ENCODE peak calls at places on chromosomes 3 and 15, in eight cellular contexts. O is fibroblast of gingiva; X is NCI-H1694; K is neuronal stem cell; C is stimulated activated naive CD8-positive, alpha-beta T cell treated with anti-CD3 and anti-CD28 coated beads, Interleukin-15, amount 100 ng/mL, for 72 hours; B is pons; A is stimulated activated CD4-positive, alpha-beta T cell treated with anti-CD3 and anti-CD28 coated beads, TNF-alpha, amount 100 ng/mL, for 24 hours; T is NCI-H1092 treated with DMSO at 0.1 percent for 48 hours. E is an unnamed sample.

GRCh38 chr3:37671000-37671483 is 190.6 kb upstream of the CTDSPL start:
- DNase-seq in O (no peak), X (no peak), K (no peak), C (no peak), B (no peak), A (no peak), T (no peak), E (no peak)

GRCh38 chr3:143975549-143976152 is 4.0 kb downstream of the DIPK2A start:
- DNase-seq in O (peak; percentile 71), X (peak; percentile 55), K (peak; percentile 12), C (no peak), B (peak; percentile 95), A (no peak), T (no peak), E (peak; percentile 74)

GRCh38 chr3:71244153-71245051 is 339.1 kb downstream of the FOXP1 start:
- DNase-seq in O (no peak), X (no peak), K (no peak), C (no peak), B (no peak), A (no peak), T (no peak), E (no peak)

GRCh38 chr3:38648659-38649499 is 608 bp downstream of the SCN5A start:
- DNase-seq in O (no peak), X (no peak), K (no peak), C (no peak), B (no peak), A (no peak), T (no peak), E (no peak)

GRCh38 chr3:71991681-71992080 is 206.7 kb upstream of the PROK2 start:
- DNase-seq in O (no peak), X (no peak), K (no peak), C (no peak), B (no peak), A (no peak), T (no peak), E (no peak)

GRCh38 chr15:34275154-34275553 is 50.3 kb downstream of the EMC4 start:
- DNase-seq in O (no peak), X (no peak), K (no peak), C (no peak), B (no peak), A (no peak), T (no peak), E (no peak)

GRCh38 chr15:80174017-80174746 is 21.4 kb downstream of the FAH start:
- DNase-seq in O (peak; percentile 90), X (no peak), K (no peak), C (no peak), B (no peak), A (no peak), T (no peak), E (no peak)

GRCh38 chr3:52704611-52705437 is 767 bp downstream of the GLT8D1 start:
- DNase-seq in O (peak; percentile 42), X (no peak), K (no peak), C (peak; percentile 26), B (no peak), A (no peak), T (no peak), E (no peak)

GRCh38 chr3:70233112-70233511 is 79.3 kb downstream of the MDFIC2 start:
- DNase-seq in O (no peak), X (no peak), K (no peak), C (no peak), B (no peak), A (no peak), T (no peak), E (no peak)

GRCh38 chr3:123658118-123658859 is 73.4 kb upstream of the HACD2 start:
- DNase-seq in O (peak; percentile 87), X (no peak), K (no peak), C (no peak), B (peak; percentile 50), A (no peak), T (peak; percentile 87), E (no peak)

GRCh38 chr15:43186003-43186353 is 775 bp downstream of the CCNDBP1 start:
- DNase-seq in O (no peak), X (no peak), K (no peak), C (no peak), B (no peak), A (no peak), T (no peak), E (no peak)

GRCh38 chr3:190064112-190064511 is 56.6 kb downstream of the P3H2 start:
- DNase-seq in O (peak; percentile 80), X (no peak), K (no peak), C (no peak), B (no peak), A (no peak), T (no peak), E (no peak)

GRCh38 chr15:99016680-99017321 is 9.2 kb upstream of the PGPEP1L start:
- DNase-seq in O (peak; percentile 88), X (no peak), K (no peak), C (no peak), B (no peak), A (no peak), T (no peak), E (peak; percentile 78)

GRCh38 chr3:64916937-64917336 is 229.1 kb upstream of the ADAMTS9 start:
- DNase-seq in O (no peak), X (no peak), K (no peak), C (no peak), B (no peak), A (no peak), T (no peak), E (no peak)

GRCh38 chr3:127406309-127407025 is 118.6 kb upstream of the PRR20G start:
- DNase-seq in O (no peak), X (no peak), K (no peak), C (no peak), B (no peak), A (peak; percentile 23), T (no peak), E (no peak)

GRCh38 chr3:140922634-140923033 is 19.0 kb upstream of the SLC25A36 start:
- DNase-seq in O (peak; percentile 33), X (no peak), K (no peak), C (no peak), B (no peak), A (no peak), T (peak; percentile 4), E (no peak)

GRCh38 chr3:170414202-170414663 is 4.4 kb upstream of the CLDN11 start:
- DNase-seq in O (peak; percentile 87), X (peak; percentile 92), K (peak; percentile 54), C (peak; percentile 41), B (peak; percentile 90), A (peak; percentile 24), T (peak; percentile 64), E (peak; percentile 52)

GRCh38 chr15:39502048-39502447 is 78.8 kb upstream of the THBS1 start:
- DNase-seq in O (no peak), X (no peak), K (no peak), C (no peak), B (no peak), A (no peak), T (no peak), E (no peak)

GRCh38 chr3:94862703-94863102 is 799.8 kb downstream of the NSUN3 start:
- DNase-seq in O (no peak), X (peak; percentile 10), K (no peak), C (no peak), B (peak; percentile 37), A (no peak), T (peak; percentile 1), E (no peak)

GRCh38 chr3:55658297-55659022 is 171.4 kb upstream of the WNT5A start:
- DNase-seq in O (no peak), X (no peak), K (no peak), C (no peak), B (no peak), A (no peak), T (no peak), E (no peak)

GRCh38 chr3:144549161-144549560 is 577.5 kb downstream of the DIPK2A start:
- DNase-seq in O (no peak), X (no peak), K (peak; percentile 33), C (no peak), B (no peak), A (no peak), T (no peak), E (no peak)

GRCh38 chr15:73873889-73874511 is 636 bp downstream of the TBC1D21 start:
- DNase-seq in O (peak; percentile 50), X (peak; percentile 60), K (peak; percentile 41), C (peak; percentile 40), B (no peak), A (no peak), T (peak; percentile 17), E (peak; percentile 6)

GRCh38 chr15:55599384-55599783 is 11.2 kb upstream of the PYGO1 start:
- DNase-seq in O (no peak), X (no peak), K (no peak), C (no peak), B (no peak), A (no peak), T (no peak), E (no peak)

GRCh38 chr15:33309602-33310276 is 1.0 kb upstream of the RYR3 start:
- DNase-seq in O (no peak), X (no peak), K (peak; percentile 38), C (no peak), B (peak; percentile 37), A (no peak), T (no peak), E (no peak)

GRCh38 chr3:82587174-82587573 is 825.7 kb upstream of the GBE1 start:
- DNase-seq in O (no peak), X (no peak), K (no peak), C (no peak), B (no peak), A (no peak), T (no peak), E (no peak)

GRCh38 chr3:135008326-135008725 is 213.3 kb downstream of the EPHB1 start:
- DNase-seq in O (no peak), X (no peak), K (no peak), C (no peak), B (no peak), A (no peak), T (no peak), E (no peak)

GRCh38 chr3:14947105-14947885 is at the start of gene NR2C2:
- DNase-seq in O (peak; percentile 79), X (no peak), K (peak; percentile 77), C (peak; percentile 88), B (peak; percentile 73), A (peak; percentile 85), T (peak; percentile 87), E (no peak)

GRCh38 chr15:71532994-71533393 is 277.4 kb upstream of the NR2E3 start:
- DNase-seq in O (peak; percentile 45), X (peak; percentile 8), K (no peak), C (no peak), B (peak; percentile 4), A (no peak), T (no peak), E (peak; percentile 2)

GRCh38 chr3:53729130-53729529 is 117.1 kb downstream of the CHDH start:
- DNase-seq in O (peak; percentile 23), X (no peak), K (no peak), C (no peak), B (no peak), A (no peak), T (no peak), E (no peak)

GRCh38 chr3:185253645-185254410 is at the start of gene EHHADH:
- DNase-seq in O (peak; percentile 71), X (no peak), K (no peak), C (peak; percentile 62), B (peak; percentile 34), A (peak; percentile 59), T (peak; percentile 78), E (no peak)

GRCh38 chr15:75049392-75049791 is 26.0 kb downstream of the PPCDC start:
- DNase-seq in O (peak; percentile 52), X (peak; percentile 91), K (no peak), C (no peak), B (peak; percentile 52), A (no peak), T (peak; percentile 81), E (no peak)

GRCh38 chr3:133256787-133257483 is 142.9 kb upstream of the BFSP2 start:
- DNase-seq in O (no peak), X (no peak), K (no peak), C (no peak), B (no peak), A (no peak), T (no peak), E (peak; percentile 10)

GRCh38 chr3:141840737-141841544 is 35.5 kb upstream of the ATP1B3 start:
- DNase-seq in O (no peak), X (no peak), K (no peak), C (peak; percentile 16), B (no peak), A (peak; percentile 2), T (no peak), E (no peak)

GRCh38 chr3:129618186-129618820 is 11.8 kb upstream of the PLXND1 start:
- DNase-seq in O (no peak), X (no peak), K (no peak), C (no peak), B (no peak), A (no peak), T (no peak), E (no peak)